ENCODE peak calls at places on chromosome 15, in six cellular contexts. U, T, H, X, K and A are unnamed samples.

GRCh38 chr15:85761635-85762034 is 33.1 kb downstream of the KLHL25 start:
- DNase-seq in U (peak), X (peak), H (no peak), K (no peak), T (no peak), A (no peak)

GRCh38 chr15:92391640-92392039 is 2.0 kb upstream of the ST8SIA2 start:
- DNase-seq in K (no peak), H (no peak), T (no peak), X (peak), U (peak), A (no peak)

GRCh38 chr15:62618432-62618831 is 424.1 kb upstream of the TPM1 start:
- DNase-seq in X (peak), T (no peak), K (no peak), H (peak), U (peak), A (peak)

GRCh38 chr15:38075466-38075865 is 141.0 kb downstream of the TMCO5A start:
- DNase-seq in K (no peak), H (no peak), U (no peak), X (no peak), T (no peak), A (no peak)

GRCh38 chr15:84079885-84080777 is 155.4 kb upstream of the GOLGA6L4 start:
- DNase-seq in U (peak), X (peak), K (peak), H (no peak), T (peak), A (no peak)

GRCh38 chr15:70089692-70089971 is 8.1 kb downstream of the TLE3 start:
- DNase-seq in U (no peak), X (no peak), H (no peak), T (no peak), K (no peak), A (no peak)

GRCh38 chr15:31389576-31389975 is 62.9 kb downstream of the KLF13 start:
- DNase-seq in K (no peak), X (no peak), U (no peak), H (no peak), T (no peak), A (no peak)

GRCh38 chr15:29968099-29968892 is 114.5 kb upstream of the GOLGA8J start:
- DNase-seq in H (no peak), X (no peak), K (no peak), T (no peak), U (peak), A (no peak)

GRCh38 chr15:55789066-55789660 is 46.2 kb upstream of the PRTG start:
- DNase-seq in U (no peak), K (peak), X (no peak), T (peak), H (no peak), A (no peak)

GRCh38 chr15:39530446-39531342 is 50.2 kb upstream of the THBS1 start:
- DNase-seq in X (peak), U (no peak), K (no peak), H (peak), T (no peak), A (no peak)

GRCh38 chr15:97993310-97993738 is 32.8 kb downstream of the ARRDC4 start:
- DNase-seq in T (no peak), H (no peak), K (no peak), U (no peak), X (no peak), A (no peak)

GRCh38 chr15:85329561-85330421 is 50.6 kb upstream of the AKAP13 start:
- DNase-seq in X (peak), H (no peak), K (peak), U (peak), T (no peak), A (no peak)

GRCh38 chr15:99450896-99451358 is 114.9 kb upstream of the MEF2A start:
- DNase-seq in X (no peak), H (no peak), K (peak), T (no peak), U (peak), A (no peak)

GRCh38 chr15:41511331-41512077 is 2.1 kb downstream of the LTK start:
- DNase-seq in T (no peak), K (peak), U (no peak), H (no peak), X (no peak), A (no peak)

GRCh38 chr15:79373728-79374127 is 58.4 kb upstream of the MINAR1 start:
- DNase-seq in K (no peak), T (no peak), U (no peak), X (no peak), H (no peak), A (no peak)

DNA sequence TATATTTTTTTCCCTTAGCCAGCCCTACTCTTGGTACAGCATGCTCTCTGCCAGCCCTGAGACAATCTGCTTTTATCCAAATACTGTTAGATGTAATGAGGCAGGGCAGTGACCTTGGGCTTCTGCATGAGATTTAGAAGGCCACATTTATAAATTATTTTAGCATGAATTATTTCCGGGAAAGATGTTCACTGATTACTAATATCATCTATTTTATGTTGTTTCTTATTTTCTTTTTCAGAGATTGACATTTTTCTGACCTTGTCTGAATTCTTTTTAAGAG is 23.1 kb downstream of the CRTC3 start:
- DNase-seq in K (no peak), T (no peak), X (no peak), H (no peak), U (no peak), A (no peak)
- H3K4me3 ChIP-seq in K (no peak), T (no peak), X (no peak), H (no peak), U (peak), A (no peak)

DNA sequence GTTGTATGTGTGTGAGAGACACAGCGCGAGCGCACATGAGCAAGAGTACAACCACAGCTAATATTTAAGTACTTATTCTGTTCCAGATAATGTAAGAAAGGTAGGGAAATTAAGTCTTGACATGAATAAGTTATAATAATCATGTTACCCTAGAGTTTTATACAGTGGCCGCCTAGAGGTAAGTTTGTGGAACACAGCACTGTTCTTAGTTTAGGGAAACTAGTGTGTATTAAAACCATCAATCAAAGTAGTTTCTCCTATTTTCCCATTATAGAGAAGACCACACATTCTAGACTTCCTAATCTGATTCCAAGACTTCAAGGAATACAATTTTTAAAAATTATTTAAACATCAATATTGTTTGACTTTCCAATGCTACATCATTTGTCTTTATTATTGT is 9.5 kb downstream of the ALDH1A2 start:
- DNase-seq in T (no peak), K (no peak), U (no peak), X (no peak), H (no peak), A (no peak)
- TF ChIP-seq CTCF in T (no peak), K (no peak), U (peak), X (no peak), H (peak), A (peak)

GRCh38 chr15:71346464-71346863 is 231.2 kb downstream of the THSD4 start:
- DNase-seq in K (no peak), U (no peak), X (no peak), H (no peak), T (no peak), A (no peak)
- H3K4me3 ChIP-seq in K (no peak), U (no peak), X (no peak), H (no peak), T (no peak), A (no peak)

GRCh38 chr15:32651229-32651837 is 9.8 kb downstream of the SCG5 start:
- DNase-seq in K (peak), X (peak), U (no peak), T (peak), H (no peak), A (peak)

GRCh38 chr15:32643907-32644445 is 2.5 kb downstream of the SCG5 start:
- DNase-seq in U (no peak), K (no peak), T (no peak), X (peak), H (no peak), A (no peak)

GRCh38 chr15:32652178-32652577 is 10.7 kb downstream of the SCG5 start:
- DNase-seq in K (no peak), H (no peak), U (no peak), T (no peak), X (no peak), A (no peak)

GRCh38 chr15:32646304-32646703 is 4.8 kb downstream of the SCG5 start:
- DNase-seq in X (no peak), U (no peak), K (no peak), H (no peak), T (no peak), A (no peak)

DNA sequence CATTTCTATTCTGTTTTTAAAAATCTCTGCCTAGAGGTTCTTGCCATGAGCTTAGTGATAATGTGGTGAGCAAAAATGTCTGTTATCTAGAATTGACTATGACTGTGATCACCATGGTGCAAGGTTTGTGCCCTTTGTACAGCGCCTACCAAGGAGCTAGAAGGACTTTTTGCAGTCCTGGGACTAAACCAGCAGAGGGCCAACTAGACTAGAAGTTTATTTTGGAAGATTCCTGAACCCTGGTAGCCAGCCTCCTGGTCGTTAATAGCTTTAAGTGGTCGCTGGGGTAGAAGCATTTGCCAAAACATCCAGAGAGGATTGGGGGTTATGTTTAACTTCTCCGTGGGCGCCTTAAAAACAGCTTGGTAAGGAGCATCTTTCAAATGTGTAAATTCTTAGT is 7.8 kb downstream of the SCG5 start:
- DNase-seq in H (no peak), X (peak), K (no peak), U (no peak), T (peak), A (no peak)
- TF ChIP-seq CTCF in H (peak), X (peak), K (no peak), U (peak), T (peak), A (peak)

GRCh38 chr15:44706946-44707636 is 4.0 kb downstream of the PATL2 start:
- DNase-seq in X (no peak), U (no peak), H (no peak), K (peak), T (no peak), A (no peak)

GRCh38 chr15:44711089-44711355 is at the start of gene PATL2:
- DNase-seq in U (no peak), T (no peak), K (no peak), H (no peak), X (no peak), A (no peak)

GRCh38 chr15:44710236-44711088 is 661 bp downstream of the PATL2 start:
- DNase-seq in H (no peak), X (peak), K (peak), U (peak), T (no peak), A (no peak)

GRCh38 chr15:44705981-44706380 is 5.1 kb downstream of the PATL2 start:
- DNase-seq in X (no peak), K (no peak), U (no peak), H (no peak), T (no peak), A (no peak)

GRCh38 chr15:44706401-44706800 is 4.7 kb downstream of the PATL2 start:
- DNase-seq in X (no peak), U (no peak), H (no peak), K (no peak), T (no peak), A (no peak)
- H3K4me3 ChIP-seq in X (no peak), U (no peak), H (no peak), K (no peak), T (no peak), A (no peak)

GRCh38 chr15:73069109-73069508 is 16.8 kb downstream of the NEO1 start:
- DNase-seq in T (no peak), H (no peak), U (no peak), K (no peak), X (no peak), A (no peak)
- TF ChIP-seq CTCF in T (no peak), H (no peak), U (no peak), K (no peak), X (no peak), A (no peak)

GRCh38 chr15:36883705-36884355 is 216.5 kb downstream of the MEIS2 start:
- DNase-seq in U (peak), K (peak), T (peak), H (peak), X (peak), A (peak)
- H3K4me3 ChIP-seq in U (peak), K (peak), T (no peak), H (peak), X (peak), A (no peak)